ENCODE peak calls at places on chromosomes 4 and X, in eight cellular contexts. One of them, this sample, is unnamed.

GRCh38 chrX:39720945-39721344 is 376.8 kb downstream of the BCOR start:
- DNase-seq in GM23248: peak
- DNase-seq in esophagus squamous epithelium: no peak
- DNase-seq in tibial nerve: no peak
- DNase-seq in breast epithelium: no peak
- DNase-seq in left lung: no peak
- DNase-seq in dorsolateral prefrontal cortex: no peak
- DNase-seq in right lobe of liver: no peak
- DNase-seq in this sample: no peak

GRCh38 chr4:184733654-184734524 is at the start of gene CENPU:
- DNase-seq in left lung: peak
- DNase-seq in right lobe of liver: peak
- DNase-seq in dorsolateral prefrontal cortex: peak
- DNase-seq in tibial nerve: peak
- DNase-seq in GM23248: peak
- DNase-seq in breast epithelium: peak
- DNase-seq in esophagus squamous epithelium: peak
- DNase-seq in this sample: peak

GRCh38 chr4:107831140-107831539 is 6.4 kb downstream of the SGMS2 start:
- DNase-seq in breast epithelium: no peak
- DNase-seq in GM23248: no peak
- DNase-seq in right lobe of liver: no peak
- DNase-seq in dorsolateral prefrontal cortex: no peak
- DNase-seq in tibial nerve: no peak
- DNase-seq in left lung: no peak
- DNase-seq in esophagus squamous epithelium: no peak
- DNase-seq in this sample: no peak

GRCh38 chrX:46965125-46965758 is 53.0 kb downstream of the JADE3 start:
- DNase-seq in breast epithelium: no peak
- DNase-seq in GM23248: peak
- DNase-seq in esophagus squamous epithelium: no peak
- DNase-seq in dorsolateral prefrontal cortex: no peak
- DNase-seq in right lobe of liver: no peak
- DNase-seq in tibial nerve: no peak
- DNase-seq in left lung: no peak
- DNase-seq in this sample: no peak

GRCh38 chr4:53141308-53141707 is 224.6 kb downstream of the SCFD2 start:
- DNase-seq in GM23248: peak
- DNase-seq in left lung: no peak
- DNase-seq in esophagus squamous epithelium: no peak
- DNase-seq in breast epithelium: no peak
- DNase-seq in right lobe of liver: no peak
- DNase-seq in tibial nerve: no peak
- DNase-seq in dorsolateral prefrontal cortex: no peak
- DNase-seq in this sample: no peak

GRCh38 chr4:6714954-6715353 is 1.0 kb upstream of the BLOC1S4 start:
- DNase-seq in right lobe of liver: no peak
- DNase-seq in breast epithelium: no peak
- DNase-seq in GM23248: no peak
- DNase-seq in left lung: no peak
- DNase-seq in esophagus squamous epithelium: no peak
- DNase-seq in dorsolateral prefrontal cortex: no peak
- DNase-seq in tibial nerve: no peak
- DNase-seq in this sample: no peak

GRCh38 chrX:37765507-37765906 is 14.4 kb upstream of the CYBB start:
- DNase-seq in left lung: no peak
- DNase-seq in GM23248: no peak
- DNase-seq in dorsolateral prefrontal cortex: no peak
- DNase-seq in right lobe of liver: no peak
- DNase-seq in tibial nerve: no peak
- DNase-seq in breast epithelium: no peak
- DNase-seq in esophagus squamous epithelium: no peak
- DNase-seq in this sample: no peak

GRCh38 chr4:8395504-8395903 is 45.0 kb downstream of the ACOX3 start:
- DNase-seq in right lobe of liver: no peak
- DNase-seq in left lung: no peak
- DNase-seq in dorsolateral prefrontal cortex: no peak
- DNase-seq in GM23248: no peak
- DNase-seq in esophagus squamous epithelium: no peak
- DNase-seq in tibial nerve: no peak
- DNase-seq in breast epithelium: no peak
- DNase-seq in this sample: no peak

GRCh38 chr4:25484243-25484721 is 107.2 kb downstream of the ANAPC4 start:
- DNase-seq in GM23248: no peak
- DNase-seq in breast epithelium: no peak
- DNase-seq in esophagus squamous epithelium: no peak
- DNase-seq in right lobe of liver: no peak
- DNase-seq in tibial nerve: no peak
- DNase-seq in left lung: no peak
- DNase-seq in dorsolateral prefrontal cortex: no peak
- DNase-seq in this sample: no peak

GRCh38 chrX:108001218-108001814 is 19.1 kb upstream of the TEX13B start:
- DNase-seq in dorsolateral prefrontal cortex: no peak
- DNase-seq in tibial nerve: no peak
- DNase-seq in GM23248: peak
- DNase-seq in breast epithelium: no peak
- DNase-seq in left lung: no peak
- DNase-seq in esophagus squamous epithelium: no peak
- DNase-seq in right lobe of liver: no peak
- DNase-seq in this sample: no peak

GRCh38 chrX:69027181-69028005 is 137.9 kb downstream of the PJA1 start:
- DNase-seq in esophagus squamous epithelium: no peak
- DNase-seq in GM23248: peak
- DNase-seq in left lung: no peak
- DNase-seq in right lobe of liver: no peak
- DNase-seq in breast epithelium: no peak
- DNase-seq in dorsolateral prefrontal cortex: no peak
- DNase-seq in tibial nerve: no peak
- DNase-seq in this sample: peak

GRCh38 chr4:15482842-15483241 is 13.2 kb downstream of the CC2D2A start:
- DNase-seq in breast epithelium: no peak
- DNase-seq in right lobe of liver: no peak
- DNase-seq in tibial nerve: no peak
- DNase-seq in esophagus squamous epithelium: no peak
- DNase-seq in left lung: no peak
- DNase-seq in dorsolateral prefrontal cortex: no peak
- DNase-seq in GM23248: no peak
- DNase-seq in this sample: no peak

GRCh38 chrX:56600141-56600540 is 36.7 kb downstream of the UBQLN2 start:
- DNase-seq in GM23248: peak
- DNase-seq in left lung: no peak
- DNase-seq in right lobe of liver: no peak
- DNase-seq in tibial nerve: no peak
- DNase-seq in dorsolateral prefrontal cortex: no peak
- DNase-seq in esophagus squamous epithelium: no peak
- DNase-seq in breast epithelium: no peak
- DNase-seq in this sample: no peak

GRCh38 chrX:21996872-21997271 is 35.3 kb upstream of the PHEX start:
- DNase-seq in tibial nerve: no peak
- DNase-seq in GM23248: peak
- DNase-seq in esophagus squamous epithelium: no peak
- DNase-seq in left lung: no peak
- DNase-seq in dorsolateral prefrontal cortex: no peak
- DNase-seq in right lobe of liver: no peak
- DNase-seq in breast epithelium: no peak
- DNase-seq in this sample: no peak

GRCh38 chr4:41360911-41361830 is 104.4 kb downstream of the UCHL1 start:
- DNase-seq in esophagus squamous epithelium: no peak
- DNase-seq in dorsolateral prefrontal cortex: peak
- DNase-seq in right lobe of liver: peak
- DNase-seq in tibial nerve: no peak
- DNase-seq in breast epithelium: peak
- DNase-seq in left lung: peak
- DNase-seq in GM23248: peak
- DNase-seq in this sample: no peak

GRCh38 chr4:41359069-41359769 is 102.5 kb downstream of the UCHL1 start:
- DNase-seq in dorsolateral prefrontal cortex: no peak
- DNase-seq in right lobe of liver: no peak
- DNase-seq in breast epithelium: no peak
- DNase-seq in left lung: no peak
- DNase-seq in esophagus squamous epithelium: no peak
- DNase-seq in GM23248: no peak
- DNase-seq in tibial nerve: no peak
- DNase-seq in this sample: no peak

GRCh38 chr4:41360214-41360910 is 103.6 kb downstream of the UCHL1 start:
- DNase-seq in tibial nerve: peak
- DNase-seq in left lung: peak
- DNase-seq in esophagus squamous epithelium: no peak
- DNase-seq in breast epithelium: peak
- DNase-seq in right lobe of liver: peak
- DNase-seq in dorsolateral prefrontal cortex: peak
- DNase-seq in GM23248: peak
- DNase-seq in this sample: peak

GRCh38 chr4:41358626-41359025 is 101.9 kb downstream of the UCHL1 start:
- DNase-seq in right lobe of liver: no peak
- DNase-seq in esophagus squamous epithelium: no peak
- DNase-seq in breast epithelium: no peak
- DNase-seq in GM23248: peak
- DNase-seq in dorsolateral prefrontal cortex: no peak
- DNase-seq in left lung: peak
- DNase-seq in tibial nerve: no peak
- DNase-seq in this sample: no peak

DNA sequence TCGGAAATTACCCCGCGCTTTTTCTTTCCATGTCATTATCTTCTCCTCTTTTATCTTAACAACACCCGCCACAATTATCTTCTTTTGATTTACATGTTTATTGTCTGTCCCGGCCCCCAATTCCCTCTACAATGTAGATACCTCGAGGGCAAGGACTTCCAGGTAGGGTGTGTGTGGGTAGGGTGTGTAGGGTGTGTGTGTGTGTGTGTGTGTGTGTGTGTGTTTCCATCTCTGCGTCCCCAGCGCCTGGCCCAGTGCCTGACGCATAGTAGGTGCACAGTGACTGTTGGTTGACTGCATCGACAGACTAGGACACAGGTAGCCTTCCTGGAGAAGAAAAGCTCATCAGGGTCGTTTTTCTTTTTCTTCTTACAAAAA is 103.1 kb downstream of the UCHL1 start:
- DNase-seq in GM23248: no peak
- DNase-seq in breast epithelium: no peak
- DNase-seq in right lobe of liver: no peak
- DNase-seq in esophagus squamous epithelium: no peak
- DNase-seq in left lung: no peak
- DNase-seq in tibial nerve: no peak
- DNase-seq in dorsolateral prefrontal cortex: no peak
- DNase-seq in this sample: no peak
- H3K27ac ChIP-seq in GM23248: no peak
- H3K27ac ChIP-seq in breast epithelium: peak
- H3K27ac ChIP-seq in right lobe of liver: peak
- H3K27ac ChIP-seq in esophagus squamous epithelium: peak
- H3K27ac ChIP-seq in left lung: peak
- H3K27ac ChIP-seq in tibial nerve: no peak
- H3K27ac ChIP-seq in dorsolateral prefrontal cortex: peak
- H3K27ac ChIP-seq in this sample: peak

GRCh38 chr4:140755811-140756291 is 334 bp downstream of the TBC1D9 start:
- DNase-seq in right lobe of liver: peak
- DNase-seq in tibial nerve: no peak
- DNase-seq in GM23248: peak
- DNase-seq in left lung: peak
- DNase-seq in breast epithelium: peak
- DNase-seq in esophagus squamous epithelium: no peak
- DNase-seq in dorsolateral prefrontal cortex: peak
- DNase-seq in this sample: peak
- H3K27ac ChIP-seq in right lobe of liver: peak
- H3K27ac ChIP-seq in tibial nerve: peak
- H3K27ac ChIP-seq in GM23248: peak
- H3K27ac ChIP-seq in left lung: peak
- H3K27ac ChIP-seq in breast epithelium: peak
- H3K27ac ChIP-seq in esophagus squamous epithelium: peak
- H3K27ac ChIP-seq in dorsolateral prefrontal cortex: peak
- H3K27ac ChIP-seq in this sample: peak

GRCh38 chr4:75710246-75710645 is 14.1 kb upstream of the USO1 start:
- DNase-seq in left lung: no peak
- DNase-seq in right lobe of liver: no peak
- DNase-seq in esophagus squamous epithelium: no peak
- DNase-seq in breast epithelium: no peak
- DNase-seq in GM23248: no peak
- DNase-seq in dorsolateral prefrontal cortex: no peak
- DNase-seq in tibial nerve: no peak
- DNase-seq in this sample: no peak

GRCh38 chr4:75714681-75715080 is 9.7 kb upstream of the USO1 start:
- DNase-seq in tibial nerve: no peak
- DNase-seq in breast epithelium: no peak
- DNase-seq in GM23248: peak
- DNase-seq in left lung: no peak
- DNase-seq in esophagus squamous epithelium: no peak
- DNase-seq in right lobe of liver: no peak
- DNase-seq in dorsolateral prefrontal cortex: no peak
- DNase-seq in this sample: no peak

GRCh38 chr4:75718529-75718928 is 5.8 kb upstream of the USO1 start:
- DNase-seq in dorsolateral prefrontal cortex: no peak
- DNase-seq in right lobe of liver: no peak
- DNase-seq in breast epithelium: no peak
- DNase-seq in GM23248: no peak
- DNase-seq in tibial nerve: no peak
- DNase-seq in left lung: no peak
- DNase-seq in esophagus squamous epithelium: no peak
- DNase-seq in this sample: no peak

GRCh38 chr4:75717332-75717873 is 7.0 kb upstream of the USO1 start:
- DNase-seq in left lung: no peak
- DNase-seq in dorsolateral prefrontal cortex: no peak
- DNase-seq in esophagus squamous epithelium: no peak
- DNase-seq in right lobe of liver: no peak
- DNase-seq in tibial nerve: no peak
- DNase-seq in breast epithelium: no peak
- DNase-seq in GM23248: no peak
- DNase-seq in this sample: no peak

DNA sequence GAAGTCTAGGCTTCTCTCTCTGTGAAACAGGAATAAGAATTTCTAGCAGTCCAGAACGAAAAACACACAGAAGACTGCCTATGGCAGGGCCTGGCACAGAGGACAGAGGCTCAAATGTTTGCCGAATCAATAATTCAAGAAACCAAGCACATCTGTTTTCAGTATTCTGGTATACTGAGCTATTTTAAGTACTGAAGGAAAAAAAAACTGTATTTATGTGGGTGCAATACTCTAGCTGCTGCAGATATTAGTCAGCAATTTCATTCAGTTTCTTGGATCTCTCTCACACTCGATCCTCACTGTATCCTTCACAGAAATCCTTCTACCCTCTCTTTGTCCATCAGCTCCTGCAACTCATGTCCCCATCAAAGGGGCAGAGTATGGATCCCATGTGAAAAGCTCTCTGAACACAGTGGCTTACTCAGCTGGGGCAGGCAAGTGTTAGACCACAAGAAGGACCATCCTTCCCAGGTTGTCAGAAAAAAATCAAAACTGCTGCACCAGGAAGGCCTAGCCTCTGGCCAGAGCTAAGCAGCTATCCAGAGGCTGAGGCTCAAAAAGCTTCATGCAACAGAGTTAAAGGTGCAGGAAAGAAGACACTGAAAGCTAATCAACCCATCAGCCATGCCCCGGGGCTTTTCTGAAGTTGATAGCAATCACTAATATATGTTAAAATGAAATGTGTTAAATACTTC is 9.1 kb upstream of the USO1 start:
- DNase-seq in left lung: no peak
- DNase-seq in right lobe of liver: no peak
- DNase-seq in esophagus squamous epithelium: no peak
- DNase-seq in GM23248: peak
- DNase-seq in tibial nerve: no peak
- DNase-seq in dorsolateral prefrontal cortex: no peak
- DNase-seq in breast epithelium: no peak
- DNase-seq in this sample: no peak
- H3K27ac ChIP-seq in left lung: peak
- H3K27ac ChIP-seq in right lobe of liver: no peak
- H3K27ac ChIP-seq in esophagus squamous epithelium: no peak
- H3K27ac ChIP-seq in GM23248: peak
- H3K27ac ChIP-seq in tibial nerve: no peak
- H3K27ac ChIP-seq in dorsolateral prefrontal cortex: peak
- H3K27ac ChIP-seq in breast epithelium: peak
- H3K27ac ChIP-seq in this sample: no peak

GRCh38 chr4:158824425-158825274 is 55.8 kb downstream of the FNIP2 start:
- DNase-seq in GM23248: peak
- DNase-seq in breast epithelium: no peak
- DNase-seq in right lobe of liver: peak
- DNase-seq in dorsolateral prefrontal cortex: no peak
- DNase-seq in left lung: no peak
- DNase-seq in tibial nerve: no peak
- DNase-seq in esophagus squamous epithelium: no peak
- DNase-seq in this sample: no peak
- H3K27ac ChIP-seq in GM23248: peak
- H3K27ac ChIP-seq in breast epithelium: peak
- H3K27ac ChIP-seq in right lobe of liver: peak
- H3K27ac ChIP-seq in dorsolateral prefrontal cortex: peak
- H3K27ac ChIP-seq in left lung: peak
- H3K27ac ChIP-seq in tibial nerve: no peak
- H3K27ac ChIP-seq in esophagus squamous epithelium: peak
- H3K27ac ChIP-seq in this sample: no peak